ENCODE peak calls at places on chromosomes 16 and 17, in nine cellular contexts. T, R, V, I, M, N, L, A and C are unnamed samples.

GRCh38 chr16:20271893-20272292 is 55.4 kb downstream of the GP2 start:
- DNase-seq in L (no peak), R (no peak), I (no peak), A (no peak), T (no peak), M (no peak), V (no peak), N (no peak), C (no peak)

GRCh38 chr17:63444457-63444856 is 1.6 kb downstream of the CYB561 start:
- DNase-seq in M (no peak), L (no peak), N (no peak), T (no peak), I (no peak), V (no peak), A (no peak), R (no peak), C (no peak)

GRCh38 chr17:14201595-14201994 is 35.1 kb downstream of the CDRT15 start:
- DNase-seq in L (no peak), M (no peak), I (no peak), R (no peak), V (no peak), A (no peak), N (no peak), T (peak; percentile 62), C (peak; percentile 54)

GRCh38 chr17:43314582-43314981 is 80.8 kb upstream of the RNU2-1 start:
- DNase-seq in A (no peak), R (no peak), T (no peak), V (no peak), M (no peak), N (no peak), I (no peak), L (no peak), C (no peak)

GRCh38 chr16:8885674-8886592 is 3.8 kb downstream of the LITAFD start:
- DNase-seq in L (no peak), I (peak; percentile 81), V (no peak), R (no peak), T (peak; percentile 39), N (peak; percentile 51), A (no peak), M (no peak), C (no peak)

GRCh38 chr16:9706217-9706616 is 476.0 kb downstream of the GRIN2A start:
- DNase-seq in N (no peak), L (no peak), T (no peak), V (no peak), A (no peak), R (no peak), I (no peak), M (no peak), C (no peak)

GRCh38 chr16:23423496-23424049 is 29.4 kb downstream of the COG7 start:
- DNase-seq in T (peak; percentile 59), L (peak; percentile 96), M (peak; percentile 93), A (no peak), N (peak; percentile 82), V (peak; percentile 87), R (peak; percentile 97), I (peak; percentile 39), C (no peak)

GRCh38 chr16:50267651-50268050 is 1.3 kb downstream of the ADCY7 start:
- DNase-seq in A (no peak), I (no peak), R (no peak), M (no peak), N (no peak), V (no peak), T (peak; percentile 51), L (no peak), C (no peak)

DNA sequence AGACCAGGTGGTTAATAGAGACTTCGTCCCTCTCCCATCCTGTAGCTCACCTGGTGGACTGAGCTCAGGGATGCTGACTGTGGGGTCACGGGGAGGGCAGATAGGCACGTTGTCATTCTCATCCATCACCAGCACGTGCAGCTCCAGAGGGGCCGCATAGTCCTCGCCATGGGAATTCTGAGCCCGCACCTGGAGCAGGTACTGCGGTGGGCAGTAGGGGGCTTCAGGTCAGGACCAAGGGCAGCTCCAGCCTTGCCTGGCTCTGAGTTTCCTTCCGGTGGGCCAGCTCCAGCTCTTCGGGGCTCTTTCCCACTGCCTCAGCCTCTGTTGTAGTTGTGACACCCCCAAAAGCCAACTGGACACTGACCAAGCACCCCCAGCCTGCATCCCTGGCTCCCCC is 5.6 kb downstream of the CDH16 start:
- DNase-seq in V (no peak), T (no peak), L (no peak), I (no peak), M (no peak), R (no peak), N (no peak), A (no peak), C (no peak)
- TF ChIP-seq CTCF in V (no peak), T (no peak), L (no peak), I (no peak), M (no peak), R (no peak), N (no peak), A (no peak), C (no peak)

GRCh38 chr17:59427425-59427921 is 96.0 kb downstream of the YPEL2 start:
- DNase-seq in T (no peak), N (no peak), A (no peak), I (no peak), V (no peak), L (no peak), R (no peak), M (no peak), C (no peak)
- TF ChIP-seq CTCF in T (no peak), N (no peak), A (no peak), I (no peak), V (no peak), L (no peak), R (no peak), M (no peak), C (no peak)

GRCh38 chr17:81095608-81095888 is 60.6 kb downstream of the BAIAP2 start:
- DNase-seq in L (no peak), R (no peak), T (no peak), A (no peak), N (no peak), V (no peak), I (no peak), M (no peak), C (no peak)

GRCh38 chr17:81097943-81098308 is 63.0 kb downstream of the BAIAP2 start:
- DNase-seq in N (peak; percentile 46), T (peak; percentile 76), V (no peak), R (no peak), L (no peak), M (no peak), A (no peak), I (peak; percentile 40), C (no peak)

GRCh38 chr17:81094744-81095607 is 60.0 kb downstream of the BAIAP2 start:
- DNase-seq in T (no peak), V (peak; percentile 82), L (peak; percentile 97), A (no peak), M (peak; percentile 99), I (peak; percentile 95), R (peak; percentile 98), N (peak; percentile 96), C (peak; percentile 55)

GRCh38 chr17:81096741-81097133 is 61.8 kb downstream of the BAIAP2 start:
- DNase-seq in M (no peak), I (no peak), A (no peak), T (no peak), N (no peak), V (no peak), L (no peak), R (no peak), C (no peak)

DNA sequence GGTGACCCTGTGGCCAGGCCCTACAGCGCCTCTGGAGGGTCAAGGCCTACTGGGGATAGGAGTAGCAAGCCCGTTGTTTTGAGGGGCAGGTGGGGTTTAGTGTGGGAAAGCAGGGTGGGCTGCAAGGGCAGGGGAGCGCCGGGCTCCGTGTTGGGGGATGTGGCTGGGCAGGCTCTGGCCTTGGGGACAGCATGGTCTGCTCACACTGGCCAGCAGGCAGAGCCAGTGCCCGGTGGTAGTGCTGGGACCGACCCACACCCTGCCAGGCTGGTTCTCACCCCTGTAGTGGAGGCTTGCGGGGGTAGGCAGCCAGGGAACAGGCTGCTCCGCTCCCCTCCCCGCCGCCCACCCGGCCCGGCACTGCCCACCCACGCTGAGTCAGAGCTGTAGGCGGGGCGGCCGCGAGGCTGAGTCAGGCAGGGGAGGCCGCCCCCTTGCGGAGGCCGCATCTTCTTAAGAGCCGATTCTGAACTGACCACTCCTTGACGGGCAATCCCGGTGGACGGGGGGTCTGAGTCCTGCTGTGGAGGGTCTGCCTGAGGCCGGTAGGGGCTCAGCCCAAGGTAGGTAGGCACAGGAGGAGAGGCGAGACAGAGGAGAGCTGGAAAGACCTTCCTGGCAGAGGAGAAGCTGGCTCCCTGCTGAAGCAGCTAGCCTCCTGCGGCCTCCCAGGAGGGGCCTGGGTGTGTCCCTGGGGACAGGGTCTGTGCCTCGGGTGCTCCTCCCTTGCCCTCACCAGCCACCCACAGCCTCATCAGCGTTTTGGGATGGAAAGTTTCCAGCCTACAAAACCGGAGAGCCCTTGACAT is 62.4 kb downstream of the BAIAP2 start:
- DNase-seq in M (peak; percentile 29), N (peak; percentile 80), I (peak; percentile 94), R (peak; percentile 63), T (peak; percentile 86), V (peak; percentile 87), L (peak; percentile 95), A (no peak), C (peak; percentile 53)
- TF ChIP-seq CTCF in M (peak; percentile 71), N (peak; percentile 56), I (peak; percentile 81), R (peak; percentile 78), T (peak; percentile 63), V (peak; percentile 92), L (peak; percentile 84), A (no peak), C (no peak)

GRCh38 chr16:4801051-4801961 is 1.1 kb downstream of the ROGDI start:
- DNase-seq in T (no peak), N (no peak), L (no peak), V (no peak), R (no peak), M (no peak), A (no peak), I (no peak), C (no peak)

GRCh38 chr16:4803479-4804243 is 1.2 kb upstream of the ROGDI start:
- DNase-seq in A (no peak), N (no peak), T (no peak), M (no peak), L (no peak), V (no peak), I (no peak), R (no peak), C (no peak)

GRCh38 chr16:4801962-4802658 is at the start of gene ROGDI:
- DNase-seq in R (no peak), T (peak; percentile 96), N (peak; percentile 88), I (peak; percentile 89), A (no peak), L (peak; percentile 96), V (peak; percentile 46), M (no peak), C (no peak)

GRCh38 chr16:4800290-4801041 is 2.0 kb downstream of the ROGDI start:
- DNase-seq in I (no peak), V (no peak), N (peak; percentile 91), A (no peak), M (no peak), R (no peak), L (no peak), T (peak; percentile 81), C (no peak)

DNA sequence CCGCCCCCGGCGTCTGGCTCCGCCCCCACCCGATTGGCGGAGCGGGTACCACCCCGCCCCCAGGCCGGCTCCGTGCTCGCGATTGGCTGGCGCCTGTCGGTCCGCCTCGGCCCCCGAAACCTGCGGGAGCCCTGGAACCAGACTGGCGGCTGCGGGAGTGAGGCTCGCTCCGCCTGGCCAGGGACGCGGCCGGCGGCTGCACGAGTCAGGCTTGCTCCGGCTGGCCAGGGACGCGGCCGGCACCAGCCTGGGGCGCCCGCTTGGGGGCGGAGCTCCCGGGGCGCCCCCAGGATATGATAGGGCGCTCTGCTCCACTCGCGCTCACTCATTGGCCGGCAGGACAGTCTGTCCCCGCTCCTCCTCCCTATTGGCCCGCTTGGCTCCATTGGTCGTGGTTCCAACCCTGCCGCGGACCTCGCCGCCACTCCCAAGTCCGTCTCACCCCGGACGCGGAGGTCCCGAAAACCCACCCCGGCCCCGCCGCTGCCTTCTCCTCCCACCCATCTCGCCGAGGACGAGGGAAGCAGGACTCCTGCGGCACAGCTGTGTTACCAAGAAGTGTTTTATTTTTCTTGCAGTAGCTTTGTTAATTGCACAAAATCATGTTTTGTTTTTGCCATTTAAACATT is 340 bp upstream of the ROGDI start:
- DNase-seq in L (peak; percentile 97), R (peak; percentile 79), N (peak; percentile 94), V (peak; percentile 85), A (peak; percentile 97), M (peak; percentile 61), I (peak; percentile 95), T (peak; percentile 94), C (peak; percentile 91)
- TF ChIP-seq CTCF in L (peak; percentile 33), R (no peak), N (peak; percentile 42), V (peak; percentile 75), A (no peak), M (no peak), I (no peak), T (peak; percentile 32), C (no peak)